ENCODE peak calls at places on chromosome 10, in eight cellular contexts. X, K, P, L, A, O, D and U are unnamed samples. For H3K9me3, the result is how much of the 10 kb centered on the place peaks cover.

GRCh38 chr10:118983263-118983662 is 46.3 kb upstream of the NANOS1 start:
- DNase-seq in X (no peak), K (no peak), P (no peak), L (no peak), A (no peak), O (no peak), D (no peak), U (no peak)

GRCh38 chr10:78035933-78036583 is 2.4 kb downstream of the RPS24 start:
- DNase-seq in X (no peak), K (no peak), P (no peak), L (no peak), A (no peak), O (no peak), D (peak), U (no peak)

GRCh38 chr10:22702348-22702747 is 12.0 kb downstream of the PIP4K2A start:
- DNase-seq in X (no peak), K (no peak), P (no peak), L (no peak), A (no peak), O (no peak), D (peak), U (no peak)

GRCh38 chr10:72285972-72286521 is 12.3 kb downstream of the DDIT4 start:
- DNase-seq in X (no peak), K (no peak), P (no peak), L (peak), A (no peak), O (peak), D (no peak), U (no peak)

GRCh38 chr10:112821663-112822062 is 128.4 kb upstream of the TCF7L2 start:
- DNase-seq in X (no peak), K (no peak), P (no peak), L (no peak), A (no peak), O (no peak), D (peak), U (no peak)

GRCh38 chr10:100890696-100891271 is 22.0 kb upstream of the SLF2 start:
- DNase-seq in X (no peak), K (no peak), P (no peak), L (no peak), A (no peak), O (no peak), D (peak), U (peak)

GRCh38 chr10:50464004-50464409 is 159.7 kb downstream of the SGMS1 start:
- DNase-seq in X (no peak), K (no peak), P (no peak), L (no peak), A (no peak), O (no peak), D (peak), U (no peak)

GRCh38 chr10:83076443-83076842 is 1062.9 kb upstream of the GHITM start:
- DNase-seq in X (no peak), K (no peak), P (no peak), L (no peak), A (no peak), O (no peak), D (no peak), U (no peak)

GRCh38 chr10:89183571-89183970 is 23.5 kb downstream of the CH25H start:
- DNase-seq in X (no peak), K (no peak), P (no peak), L (no peak), A (no peak), O (no peak), D (no peak), U (no peak)

GRCh38 chr10:48503293-48503911 is 101.5 kb downstream of the ARHGAP22 start:
- DNase-seq in X (no peak), K (no peak), P (no peak), L (no peak), A (no peak), O (peak), D (no peak), U (no peak)

GRCh38 chr10:63767512-63767911 is 246.3 kb downstream of the REEP3 start:
- DNase-seq in X (no peak), K (no peak), P (no peak), L (no peak), A (no peak), O (no peak), D (peak), U (no peak)

GRCh38 chr10:60003709-60004191 is 97.4 kb upstream of the CCDC6 start:
- DNase-seq in X (no peak), K (peak), P (no peak), L (no peak), A (no peak), O (no peak), D (no peak), U (no peak)

GRCh38 chr10:80485410-80486135 is 31.5 kb downstream of the TSPAN14 start:
- DNase-seq in X (no peak), K (no peak), P (no peak), L (no peak), A (no peak), O (peak), D (no peak), U (no peak)

GRCh38 chr10:19811517-19811916 is 4.7 kb upstream of the PLXDC2 start:
- DNase-seq in X (no peak), K (peak), P (no peak), L (no peak), A (no peak), O (peak), D (peak), U (no peak)

GRCh38 chr10:63438506-63439498 is 27.0 kb downstream of the JMJD1C start:
- DNase-seq in X (no peak), K (no peak), P (no peak), L (no peak), A (no peak), O (no peak), D (no peak), U (peak)

GRCh38 chr10:133438711-133439273 is 14.4 kb upstream of the SPRN start:
- DNase-seq in X (no peak), K (no peak), P (no peak), L (peak), A (no peak), O (no peak), D (no peak), U (no peak)

GRCh38 chr10:70715853-70716795 is 43.8 kb downstream of the ADAMTS14 start:
- DNase-seq in X (no peak), K (peak), P (no peak), L (no peak), A (no peak), O (no peak), D (peak), U (peak)

GRCh38 chr10:22463255-22463654 is 118.0 kb downstream of the SPAG6 start:
- DNase-seq in X (no peak), K (no peak), P (no peak), L (no peak), A (no peak), O (no peak), D (no peak), U (no peak)

GRCh38 chr10:102714621-102715455 is at the start of gene SFXN2:
- DNase-seq in X (peak), K (peak), P (no peak), L (no peak), A (peak), O (no peak), D (no peak), U (no peak)

GRCh38 chr10:113435881-113436280 is 117.0 kb upstream of the HABP2 start:
- DNase-seq in X (no peak), K (no peak), P (no peak), L (no peak), A (no peak), O (peak), D (no peak), U (no peak)

GRCh38 chr10:99658622-99659030 is 683 bp upstream of the ENTPD7 start:
- DNase-seq in X (peak), K (peak), P (peak), L (peak), A (peak), O (no peak), D (peak), U (no peak)

GRCh38 chr10:72025832-72026231 is 61.6 kb downstream of the CHST3 start:
- DNase-seq in X (no peak), K (no peak), P (no peak), L (no peak), A (no peak), O (no peak), D (no peak), U (no peak)

GRCh38 chr10:95637911-95638310 is 18.6 kb downstream of the ALDH18A1 start:
- DNase-seq in X (no peak), K (no peak), P (no peak), L (no peak), A (no peak), O (no peak), D (no peak), U (no peak)

GRCh38 chr10:35635576-35635975 is 6.5 kb downstream of the FZD8 start:
- DNase-seq in X (no peak), K (peak), P (no peak), L (no peak), A (peak), O (no peak), D (peak), U (no peak)

GRCh38 chr10:100562806-100563293 is 27.1 kb downstream of the HIF1AN start:
- DNase-seq in X (no peak), K (peak), P (no peak), L (no peak), A (no peak), O (no peak), D (peak), U (peak)

GRCh38 chr10:74165530-74165901 is 14.5 kb downstream of the ADK start:
- DNase-seq in X (no peak), K (no peak), P (no peak), L (no peak), A (no peak), O (no peak), D (peak), U (no peak)

GRCh38 chr10:75400163-75400768 is 1.3 kb downstream of the ZNF503 start:
- DNase-seq in X (no peak), K (peak), P (no peak), L (no peak), A (no peak), O (no peak), D (peak), U (peak)

GRCh38 chr10:48445932-48446331 is 139.5 kb downstream of the MAPK8 start:
- DNase-seq in X (no peak), K (no peak), P (no peak), L (no peak), A (no peak), O (no peak), D (no peak), U (no peak)

GRCh38 chr10:114791768-114792167 is 29.8 kb upstream of the FHIP2A start:
- DNase-seq in X (no peak), K (no peak), P (no peak), L (no peak), A (no peak), O (no peak), D (no peak), U (no peak)

GRCh38 chr10:70584941-70585544 is 17.5 kb downstream of the PRF1 start:
- DNase-seq in X (no peak), K (peak), P (no peak), L (no peak), A (no peak), O (no peak), D (no peak), U (no peak)

GRCh38 chr10:18737236-18737635 is 78.0 kb downstream of the ARL5B start:
- DNase-seq in X (no peak), K (no peak), P (no peak), L (no peak), A (no peak), O (no peak), D (no peak), U (no peak)

GRCh38 chr10:16116404-16117304 is 256.3 kb upstream of the MINDY3 start:
- DNase-seq in X (no peak), K (peak), P (no peak), L (no peak), A (no peak), O (no peak), D (no peak), U (no peak)

GRCh38 chr10:43037942-43038782 is 38.7 kb upstream of the RET start:
- DNase-seq in X (no peak), K (no peak), P (no peak), L (no peak), A (peak), O (no peak), D (no peak), U (no peak)

GRCh38 chr10:79415736-79416577 is 29.5 kb downstream of the ZCCHC24 start:
- DNase-seq in X (no peak), K (no peak), P (peak), L (peak), A (no peak), O (peak), D (no peak), U (no peak)

GRCh38 chr10:120971671-120972070 is 120.5 kb downstream of the WDR11 start:
- DNase-seq in X (no peak), K (no peak), P (no peak), L (no peak), A (no peak), O (no peak), D (no peak), U (no peak)

GRCh38 chr10:98080474-98080873 is 50.1 kb upstream of the CRTAC1 start:
- DNase-seq in X (no peak), K (no peak), P (no peak), L (no peak), A (no peak), O (no peak), D (no peak), U (no peak)

GRCh38 chr10:25561761-25562160 is 372.3 kb upstream of the MYO3A start:
- DNase-seq in X (no peak), K (no peak), P (no peak), L (no peak), A (no peak), O (no peak), D (no peak), U (no peak)

GRCh38 chr10:88881335-88881734 is 1.3 kb downstream of the STAMBPL1 start:
- DNase-seq in X (no peak), K (no peak), P (no peak), L (no peak), A (no peak), O (no peak), D (peak), U (no peak)

GRCh38 chr10:118523775-118524174 is 71.7 kb downstream of the PRLHR start:
- DNase-seq in X (no peak), K (no peak), P (no peak), L (no peak), A (no peak), O (no peak), D (no peak), U (no peak)

GRCh38 chr10:129589546-129589945 is 122.5 kb downstream of the MGMT start:
- DNase-seq in X (no peak), K (no peak), P (no peak), L (no peak), A (no peak), O (no peak), D (no peak), U (no peak)
- H3K9me3 ChIP-seq in X (half or more), K (under half), P (under half), L (under half), A (under half), O (under half), D (half or more), U (under half)

GRCh38 chr10:130233426-130233825 is 97.2 kb downstream of the GLRX3 start:
- DNase-seq in X (no peak), K (no peak), P (no peak), L (no peak), A (no peak), O (no peak), D (no peak), U (no peak)
- H3K9me3 ChIP-seq in X (under half), K (under half), P (under half), L (under half), A (under half), O (under half), D (under half), U (under half)

GRCh38 chr10:11304906-11305585 is 287.4 kb downstream of the CELF2 start:
- DNase-seq in X (no peak), K (no peak), P (no peak), L (no peak), A (no peak), O (no peak), D (no peak), U (no peak)
- H3K9me3 ChIP-seq in X (under half), K (under half), P (under half), L (under half), A (under half), O (under half), D (under half), U (under half)

DNA sequence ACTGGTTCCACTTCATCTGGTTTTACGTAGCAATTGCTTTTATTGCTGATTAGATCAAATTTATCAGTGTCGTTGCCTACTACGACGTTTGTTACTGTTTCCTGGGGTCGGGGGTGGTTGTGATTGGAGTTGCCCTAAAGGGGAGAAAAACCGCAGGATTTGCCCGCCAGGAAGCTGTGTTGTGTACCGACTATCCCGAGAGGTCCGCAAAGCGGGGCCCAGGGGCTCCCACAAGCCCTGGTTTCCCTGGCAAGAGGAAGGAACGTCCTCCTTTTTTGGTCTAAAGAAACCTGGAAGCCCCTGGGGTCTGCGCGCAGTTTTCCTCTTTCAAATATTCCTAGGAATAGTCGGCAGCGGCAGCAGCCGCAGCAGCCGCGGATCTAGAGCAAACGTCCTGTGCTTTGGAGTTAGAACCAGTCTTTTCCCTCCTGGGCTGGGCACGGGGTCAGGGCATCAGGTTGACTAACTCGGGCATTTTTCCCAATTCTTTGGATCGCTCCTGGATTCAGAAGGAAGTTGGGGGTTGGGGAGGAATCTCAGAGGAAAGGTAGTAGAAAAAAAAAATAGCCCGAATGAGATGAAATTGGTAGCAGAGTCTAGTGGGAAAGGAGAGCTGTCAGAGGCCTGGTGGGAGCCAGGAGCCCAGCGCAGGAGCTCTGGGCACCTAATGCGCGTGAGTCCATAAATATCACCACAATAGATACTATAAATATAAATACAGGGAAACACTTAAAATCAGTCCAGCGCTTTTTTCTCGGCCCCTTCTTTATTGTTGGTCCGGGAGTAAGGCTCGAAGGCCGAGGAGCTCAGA is 4.6 kb downstream of the VAX1 start:
- DNase-seq in X (no peak), K (peak), P (no peak), L (no peak), A (no peak), O (peak), D (no peak), U (no peak)
- H3K9me3 ChIP-seq in X (under half), K (under half), P (under half), L (under half), A (under half), O (under half), D (under half), U (under half)

DNA sequence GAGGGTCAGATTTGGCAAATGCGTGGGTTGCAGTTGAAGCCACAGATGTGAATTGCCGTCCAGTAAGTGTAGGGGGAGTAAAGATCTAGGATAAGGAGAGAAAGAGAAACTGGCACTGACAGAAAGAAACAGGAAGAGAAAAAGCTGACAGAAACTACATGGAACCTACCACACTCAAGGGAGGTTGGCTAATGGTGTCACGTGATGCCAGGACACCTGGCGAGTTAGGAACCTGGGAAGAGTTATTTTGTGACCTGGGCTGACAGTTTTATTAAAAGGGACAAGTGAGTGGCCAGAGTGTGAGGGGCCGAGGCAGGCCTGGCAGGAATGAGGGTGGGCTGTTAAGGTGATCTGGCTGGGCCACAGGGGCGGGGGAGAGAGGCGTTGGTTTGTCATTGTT is 188.7 kb downstream of the ADARB2 start:
- DNase-seq in X (no peak), K (no peak), P (peak), L (peak), A (no peak), O (no peak), D (no peak), U (no peak)
- H3K9me3 ChIP-seq in X (under half), K (under half), P (under half), L (under half), A (under half), O (under half), D (under half), U (under half)

DNA sequence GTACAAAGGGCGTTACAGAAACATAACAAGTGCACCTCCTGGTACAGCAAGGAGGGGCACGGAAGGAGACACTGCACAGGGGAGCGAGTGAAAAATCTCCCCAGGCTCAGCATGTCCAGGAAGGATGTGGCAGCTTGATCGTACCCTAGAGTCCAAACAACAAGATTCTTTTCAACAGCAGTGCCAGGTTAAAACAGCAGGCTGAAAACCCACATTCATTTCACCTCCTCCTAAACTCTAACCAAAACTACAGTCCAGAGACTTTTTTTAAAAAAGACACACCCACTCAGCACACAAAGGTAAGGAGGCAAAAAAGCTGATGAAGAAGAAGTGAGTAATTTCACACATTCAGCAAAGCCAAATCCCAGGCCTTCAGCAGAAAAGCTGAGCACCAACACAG is 138.8 kb downstream of the SFMBT2 start:
- DNase-seq in X (no peak), K (no peak), P (no peak), L (no peak), A (peak), O (no peak), D (no peak), U (no peak)
- H3K9me3 ChIP-seq in X (under half), K (under half), P (under half), L (under half), A (under half), O (under half), D (under half), U (under half)

DNA sequence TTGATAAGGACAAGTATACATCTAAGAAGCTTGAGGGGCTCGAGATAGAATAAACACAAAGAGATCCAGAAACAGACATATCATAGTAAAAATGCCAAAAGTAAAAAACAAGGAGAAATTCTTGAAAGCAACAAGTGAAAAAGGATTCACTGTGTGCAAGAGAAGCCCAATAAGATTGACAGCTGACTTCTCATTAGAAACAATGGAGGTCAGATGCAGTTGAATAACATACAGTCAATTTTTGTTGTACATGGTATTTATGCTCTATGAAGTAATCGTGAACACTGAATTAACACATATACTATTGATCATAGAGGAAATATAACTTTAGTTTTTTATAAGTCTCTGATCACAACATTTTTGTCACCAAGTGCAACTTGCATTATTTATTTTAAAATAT is 982.8 kb upstream of the SORCS1 start:
- DNase-seq in X (no peak), K (no peak), P (no peak), L (no peak), A (no peak), O (no peak), D (no peak), U (no peak)
- H3K9me3 ChIP-seq in X (under half), K (under half), P (under half), L (under half), A (under half), O (under half), D (under half), U (under half)